ENCODE peak calls at places on chromosomes 11 and 22, in seven cellular contexts. V is endothelial cell of umbilical vein, W is progenitor cell of endocrine pancreas, O is OCI-LY7, F is cardiac fibroblast, Q is brain microvascular endothelial cell, G is A549. T is an unnamed sample.

GRCh38 chr11:113782134-113782533 is 2.5 kb downstream of the CLDN25 start:
- DNase-seq in G (no peak), F (no peak), V (no peak), Q (no peak), O (no peak), W (no peak), T (no peak)

GRCh38 chr11:561148-562003 is 606 bp downstream of the RASSF7 start:
- DNase-seq in F (no peak), W (peak), V (no peak), Q (no peak), O (no peak), G (peak), T (no peak)

GRCh38 chr22:22110548-22111266 is 128.1 kb upstream of the TOP3B start:
- DNase-seq in G (peak), W (peak), F (peak), O (peak), Q (peak), V (peak), T (peak)

GRCh38 chr11:94762208-94762607 is 5.9 kb upstream of the AMOTL1 start:
- DNase-seq in V (peak), G (no peak), W (no peak), Q (no peak), O (peak), F (no peak), T (no peak)

GRCh38 chr11:31218847-31219246 is 150.7 kb downstream of the DCDC1 start:
- DNase-seq in G (no peak), V (no peak), W (no peak), F (no peak), Q (no peak), O (no peak), T (no peak)

GRCh38 chr11:7278314-7278917 is 26.7 kb downstream of the SYT9 start:
- DNase-seq in Q (peak), W (no peak), O (peak), V (peak), F (peak), G (peak), T (no peak)

GRCh38 chr11:74707602-74708510 is 23.4 kb downstream of the CHRDL2 start:
- DNase-seq in O (no peak), F (no peak), G (no peak), V (no peak), W (no peak), Q (no peak), T (no peak)

GRCh38 chr11:2664886-2665746 is 34.7 kb downstream of the KCNQ1OT1 start:
- DNase-seq in O (no peak), V (no peak), F (no peak), G (no peak), Q (no peak), W (peak), T (peak)

GRCh38 chr22:20228055-20228938 is 39.8 kb downstream of the RTN4R start:
- DNase-seq in O (no peak), W (no peak), V (no peak), Q (no peak), G (no peak), F (no peak), T (no peak)
- TF ChIP-seq CTCF in O (no peak), W (no peak), V (no peak), Q (no peak), G (no peak), F (no peak), T (no peak)

GRCh38 chr22:50700387-50701075 is 27.9 kb downstream of the SHANK3 start:
- DNase-seq in G (no peak), F (no peak), Q (no peak), W (no peak), O (no peak), V (peak), T (no peak)
- TF ChIP-seq CTCF in G (no peak), F (no peak), Q (no peak), W (no peak), O (no peak), V (no peak), T (no peak)

GRCh38 chr11:44785856-44786606 is 59.3 kb downstream of the TSPAN18 start:
- DNase-seq in V (no peak), G (peak), W (no peak), O (peak), Q (no peak), F (no peak), T (no peak)
- TF ChIP-seq CTCF in V (peak), G (no peak), W (peak), O (peak), Q (no peak), F (peak), T (peak)

GRCh38 chr11:100080821-100081220 is 606.3 kb upstream of the ARHGAP42 start:
- DNase-seq in F (no peak), G (no peak), W (no peak), V (no peak), O (no peak), Q (no peak), T (no peak)
- TF ChIP-seq CTCF in F (no peak), G (no peak), W (no peak), V (no peak), O (no peak), Q (no peak), T (no peak)

GRCh38 chr11:108121274-108122155 is at the start of gene ACAT1:
- DNase-seq in F (peak), W (peak), V (peak), O (peak), G (peak), Q (peak), T (peak)

GRCh38 chr11:108111126-108111525 is 10.2 kb upstream of the ACAT1 start:
- DNase-seq in V (no peak), G (no peak), W (no peak), F (no peak), Q (no peak), O (peak), T (no peak)

GRCh38 chr11:108112059-108112458 is 9.3 kb upstream of the ACAT1 start:
- DNase-seq in V (no peak), O (no peak), F (peak), W (no peak), G (no peak), Q (peak), T (no peak)

GRCh38 chr11:108117746-108118371 is 3.5 kb upstream of the ACAT1 start:
- DNase-seq in W (no peak), F (peak), G (peak), O (peak), V (peak), Q (no peak), T (no peak)

DNA sequence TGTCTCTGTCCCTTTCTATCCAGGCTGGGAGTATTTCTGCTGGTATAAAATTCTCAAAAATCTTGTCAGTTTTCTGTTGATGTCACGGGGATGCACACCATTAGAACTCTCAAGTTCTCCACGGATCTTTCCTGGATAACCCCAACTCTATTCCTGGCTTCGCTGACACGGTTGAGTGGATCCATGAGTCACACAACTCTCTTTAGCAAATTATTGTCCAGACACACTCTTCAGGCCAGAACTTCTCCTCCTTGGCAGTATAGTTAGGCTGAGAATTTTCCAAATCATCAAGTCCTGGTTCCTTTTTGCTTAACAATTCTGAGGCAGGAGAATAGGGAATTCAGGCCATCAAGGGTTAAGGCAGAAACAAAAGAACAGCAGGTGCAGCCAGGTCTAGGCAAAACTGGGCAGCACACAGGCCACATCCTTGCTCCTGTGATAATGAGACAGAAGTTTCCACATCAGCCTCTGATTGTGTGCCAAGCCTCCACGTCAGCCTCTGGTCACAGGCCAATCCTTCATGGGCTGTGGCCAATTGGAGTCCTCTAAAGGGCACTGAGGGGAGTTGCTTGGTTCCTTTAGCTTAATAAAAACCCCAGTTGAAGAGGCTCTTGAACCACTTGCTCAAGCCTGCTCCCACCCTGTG is 5.7 kb upstream of the ACAT1 start:
- DNase-seq in F (peak), O (peak), W (no peak), V (peak), Q (peak), G (peak), T (no peak)
- TF ChIP-seq CTCF in F (no peak), O (no peak), W (no peak), V (no peak), Q (no peak), G (no peak), T (no peak)

DNA sequence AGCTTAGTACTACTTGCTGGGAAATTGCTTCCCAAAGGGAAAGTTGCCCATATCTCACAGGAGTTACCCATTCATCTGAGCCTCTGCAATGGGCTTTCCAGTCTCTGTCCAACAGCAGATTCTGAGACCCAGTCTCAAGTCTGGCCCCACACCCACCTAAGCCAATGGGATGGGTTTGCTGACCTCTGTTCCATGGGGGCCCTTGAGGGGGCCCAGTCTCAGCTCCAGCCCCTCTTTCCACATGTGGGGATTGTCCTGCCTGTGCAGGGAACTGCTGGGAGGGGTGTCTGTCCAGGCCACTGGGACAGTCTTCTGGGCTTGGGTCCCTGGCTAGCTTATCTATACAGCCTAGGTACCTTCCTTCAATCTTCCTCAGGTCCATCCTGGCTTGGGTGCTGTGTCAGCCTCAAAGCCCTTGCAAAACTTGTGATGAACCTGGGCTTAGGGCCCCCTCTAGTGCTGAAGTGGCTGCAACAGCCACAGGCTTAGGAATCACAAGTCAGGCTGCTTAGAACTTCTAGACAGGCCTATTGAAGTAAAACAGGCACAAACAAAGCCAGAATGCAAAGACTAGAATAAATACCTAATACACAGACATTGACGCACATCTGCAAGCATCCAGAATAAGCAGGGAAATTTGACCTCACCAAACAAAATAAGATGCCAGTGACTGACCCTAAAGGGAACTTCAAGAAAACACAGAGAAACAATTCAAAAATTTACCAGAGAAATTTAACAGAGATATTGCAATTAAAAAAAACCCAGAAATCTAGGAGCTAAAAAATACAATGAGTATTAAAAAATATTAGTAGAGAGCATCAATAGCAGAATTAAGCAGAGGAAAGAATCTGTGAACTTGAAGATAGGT is 11.7 kb upstream of the PATL1 start:
- DNase-seq in Q (peak), F (peak), O (peak), G (peak), V (peak), W (peak), T (no peak)
- TF ChIP-seq CTCF in Q (peak), F (peak), O (peak), G (peak), V (peak), W (peak), T (peak)

T was measured in osteocyte.